ENCODE peak calls at places on chromosome 6, in four cellular contexts. J is activated CD4-positive, alpha-beta T cell treated with anti-CD3 and anti-CD28 coated beads, Interleukin-2, amount 10 ng/mL, durations not matched to agents 7 days and 5 days; H is NCI-H774; B is skeletal muscle cell. W is an unnamed sample.

GRCh38 chr6:46440133-46440532 is 51.1 kb downstream of the RCAN2 start:
- DNase-seq in J (no peak), H (no peak), B (peak), W (no peak)

GRCh38 chr6:115891111-115891669 is 169.5 kb downstream of the FRK start:
- DNase-seq in B (peak), J (no peak), H (no peak), W (peak)

GRCh38 chr6:134253681-134254080 is 64.2 kb downstream of the SGK1 start:
- DNase-seq in B (peak), J (no peak), H (no peak), W (no peak)

GRCh38 chr6:16257999-16258708 is 19.8 kb downstream of the GMPR start:
- DNase-seq in J (no peak), H (no peak), B (no peak), W (no peak)

GRCh38 chr6:15437090-15437489 is 191.2 kb downstream of the JARID2 start:
- DNase-seq in J (no peak), H (no peak), B (no peak), W (no peak)

GRCh38 chr6:32082951-32083350 is 26.2 kb downstream of the TNXB start:
- DNase-seq in B (peak), J (no peak), H (no peak), W (no peak)

GRCh38 chr6:38599261-38599660 is 40.5 kb downstream of the BTBD9 start:
- DNase-seq in H (no peak), B (no peak), J (no peak), W (no peak)

GRCh38 chr6:118551063-118551672 is 3.1 kb downstream of the PLN start:
- DNase-seq in B (peak), H (peak), J (no peak), W (peak)

GRCh38 chr6:159826968-159827647 is 27.0 kb downstream of the PNLDC1 start:
- DNase-seq in B (no peak), H (no peak), J (no peak), W (no peak)

GRCh38 chr6:161238076-161238869 is 35.6 kb downstream of the AGPAT4 start:
- DNase-seq in J (no peak), B (no peak), H (no peak), W (no peak)

GRCh38 chr6:72622094-72622540 is 253 bp downstream of the KCNQ5 start:
- DNase-seq in H (peak), J (peak), B (no peak), W (no peak)

GRCh38 chr6:37256692-37257319 is 766 bp upstream of the TBC1D22B start:
- DNase-seq in J (no peak), B (no peak), H (no peak), W (no peak)

GRCh38 chr6:74604279-74604678 is 601.6 kb downstream of the COL12A1 start:
- DNase-seq in J (no peak), B (no peak), H (no peak), W (no peak)

W was measured in non-pigmented ciliary epithelial cell.